ENCODE peak calls at places on chromosome X, in eight cellular contexts. One of them, this sample, is unnamed.
A peak's percentile ranks its signal among the peaks of the same experiment; 100 is the strongest.

GRCh38 chrX:103554687-103555417 is 30.5 kb upstream of the TCEAL4 start:
- DNase-seq in stimulated activated CD8-positive, alpha-beta memory T cell treated with anti-CD3 and anti-CD28 coated beads, Interleukin-4, amount 100 ng/mL, for 48 hours: peak; percentile 74
- DNase-seq in NCI-H1694: no peak
- DNase-seq in psoas muscle: no peak
- DNase-seq in lower lobe of right lung: no peak
- DNase-seq in globus pallidus: peak; percentile 63
- DNase-seq in cerebellum: peak; percentile 68
- DNase-seq in AG08395: no peak
- DNase-seq in this sample: peak; percentile 85

GRCh38 chrX:53282313-53282712 is 929 bp upstream of the IQSEC2 start:
- DNase-seq in stimulated activated CD8-positive, alpha-beta memory T cell treated with anti-CD3 and anti-CD28 coated beads, Interleukin-4, amount 100 ng/mL, for 48 hours: no peak
- DNase-seq in cerebellum: peak; percentile 73
- DNase-seq in psoas muscle: no peak
- DNase-seq in AG08395: no peak
- DNase-seq in NCI-H1694: no peak
- DNase-seq in lower lobe of right lung: no peak
- DNase-seq in globus pallidus: no peak
- DNase-seq in this sample: peak; percentile 93

GRCh38 chrX:46582325-46582724 is 8.8 kb downstream of the CHST7 start:
- DNase-seq in globus pallidus: no peak
- DNase-seq in AG08395: no peak
- DNase-seq in lower lobe of right lung: no peak
- DNase-seq in stimulated activated CD8-positive, alpha-beta memory T cell treated with anti-CD3 and anti-CD28 coated beads, Interleukin-4, amount 100 ng/mL, for 48 hours: no peak
- DNase-seq in NCI-H1694: no peak
- DNase-seq in cerebellum: no peak
- DNase-seq in psoas muscle: no peak
- DNase-seq in this sample: no peak

GRCh38 chrX:69065451-69065850 is 99.8 kb downstream of the PJA1 start:
- DNase-seq in lower lobe of right lung: no peak
- DNase-seq in stimulated activated CD8-positive, alpha-beta memory T cell treated with anti-CD3 and anti-CD28 coated beads, Interleukin-4, amount 100 ng/mL, for 48 hours: no peak
- DNase-seq in globus pallidus: no peak
- DNase-seq in AG08395: peak; percentile 29
- DNase-seq in NCI-H1694: no peak
- DNase-seq in cerebellum: no peak
- DNase-seq in psoas muscle: no peak
- DNase-seq in this sample: no peak

GRCh38 chrX:37873220-37873619 is 25.8 kb upstream of the DYNLT3 start:
- DNase-seq in stimulated activated CD8-positive, alpha-beta memory T cell treated with anti-CD3 and anti-CD28 coated beads, Interleukin-4, amount 100 ng/mL, for 48 hours: no peak
- DNase-seq in lower lobe of right lung: no peak
- DNase-seq in cerebellum: no peak
- DNase-seq in globus pallidus: no peak
- DNase-seq in psoas muscle: no peak
- DNase-seq in AG08395: no peak
- DNase-seq in NCI-H1694: no peak
- DNase-seq in this sample: no peak

GRCh38 chrX:47649302-47649701 is 1.1 kb downstream of the ELK1 start:
- DNase-seq in lower lobe of right lung: no peak
- DNase-seq in NCI-H1694: no peak
- DNase-seq in stimulated activated CD8-positive, alpha-beta memory T cell treated with anti-CD3 and anti-CD28 coated beads, Interleukin-4, amount 100 ng/mL, for 48 hours: no peak
- DNase-seq in psoas muscle: no peak
- DNase-seq in globus pallidus: no peak
- DNase-seq in cerebellum: no peak
- DNase-seq in AG08395: no peak
- DNase-seq in this sample: no peak

GRCh38 chrX:154436597-154437397 is at the start of gene GDI1:
- DNase-seq in stimulated activated CD8-positive, alpha-beta memory T cell treated with anti-CD3 and anti-CD28 coated beads, Interleukin-4, amount 100 ng/mL, for 48 hours: peak; percentile 71
- DNase-seq in cerebellum: peak; percentile 75
- DNase-seq in NCI-H1694: no peak
- DNase-seq in globus pallidus: no peak
- DNase-seq in psoas muscle: peak; percentile 67
- DNase-seq in lower lobe of right lung: peak; percentile 71
- DNase-seq in AG08395: peak; percentile 65
- DNase-seq in this sample: no peak

GRCh38 chrX:97820170-97820569 is 936.5 kb downstream of the RPA4 start:
- DNase-seq in AG08395: no peak
- DNase-seq in stimulated activated CD8-positive, alpha-beta memory T cell treated with anti-CD3 and anti-CD28 coated beads, Interleukin-4, amount 100 ng/mL, for 48 hours: no peak
- DNase-seq in cerebellum: no peak
- DNase-seq in globus pallidus: no peak
- DNase-seq in NCI-H1694: no peak
- DNase-seq in psoas muscle: no peak
- DNase-seq in lower lobe of right lung: no peak
- DNase-seq in this sample: no peak

GRCh38 chrX:17587352-17587751 is 149.9 kb upstream of the SCML1 start:
- DNase-seq in lower lobe of right lung: no peak
- DNase-seq in NCI-H1694: no peak
- DNase-seq in psoas muscle: no peak
- DNase-seq in cerebellum: no peak
- DNase-seq in AG08395: no peak
- DNase-seq in globus pallidus: no peak
- DNase-seq in stimulated activated CD8-positive, alpha-beta memory T cell treated with anti-CD3 and anti-CD28 coated beads, Interleukin-4, amount 100 ng/mL, for 48 hours: no peak
- DNase-seq in this sample: no peak

GRCh38 chrX:9379697-9380551 is 84.9 kb upstream of the TBL1X start:
- DNase-seq in cerebellum: no peak
- DNase-seq in lower lobe of right lung: no peak
- DNase-seq in psoas muscle: no peak
- DNase-seq in globus pallidus: no peak
- DNase-seq in AG08395: peak; percentile 65
- DNase-seq in NCI-H1694: no peak
- DNase-seq in stimulated activated CD8-positive, alpha-beta memory T cell treated with anti-CD3 and anti-CD28 coated beads, Interleukin-4, amount 100 ng/mL, for 48 hours: no peak
- DNase-seq in this sample: no peak

GRCh38 chrX:154516655-154517100 is 646 bp upstream of the FAM3A start:
- DNase-seq in lower lobe of right lung: no peak
- DNase-seq in globus pallidus: peak; percentile 69
- DNase-seq in psoas muscle: no peak
- DNase-seq in cerebellum: no peak
- DNase-seq in AG08395: no peak
- DNase-seq in NCI-H1694: no peak
- DNase-seq in stimulated activated CD8-positive, alpha-beta memory T cell treated with anti-CD3 and anti-CD28 coated beads, Interleukin-4, amount 100 ng/mL, for 48 hours: no peak
- DNase-seq in this sample: peak; percentile 29

GRCh38 chrX:434946-435345 is 48.2 kb upstream of the PPP2R3B start:
- DNase-seq in lower lobe of right lung: peak; percentile 25
- DNase-seq in psoas muscle: no peak
- DNase-seq in globus pallidus: no peak
- DNase-seq in NCI-H1694: no peak
- DNase-seq in AG08395: no peak
- DNase-seq in stimulated activated CD8-positive, alpha-beta memory T cell treated with anti-CD3 and anti-CD28 coated beads, Interleukin-4, amount 100 ng/mL, for 48 hours: no peak
- DNase-seq in cerebellum: no peak
- DNase-seq in this sample: no peak

GRCh38 chrX:114717921-114718320 is 134.0 kb downstream of the HTR2C start:
- DNase-seq in lower lobe of right lung: no peak
- DNase-seq in psoas muscle: no peak
- DNase-seq in cerebellum: no peak
- DNase-seq in stimulated activated CD8-positive, alpha-beta memory T cell treated with anti-CD3 and anti-CD28 coated beads, Interleukin-4, amount 100 ng/mL, for 48 hours: no peak
- DNase-seq in NCI-H1694: no peak
- DNase-seq in AG08395: no peak
- DNase-seq in globus pallidus: no peak
- DNase-seq in this sample: no peak

This sample was measured in G401.